ENCODE peak calls at places on chromosomes 5 and 9, in four cellular contexts. G is GM10248; A is stimulated activated CD4-positive, alpha-beta T cell treated with anti-CD3 and anti-CD28 coated beads, Interleukin-4, amount 100 ng/mL, for 48 hours; B is AG10803. P is an unnamed sample.

GRCh38 chr5:76329346-76329745 is 73.7 kb upstream of the IQGAP2 start:
- DNase-seq in A (no peak), G (no peak), B (no peak), P (no peak)

GRCh38 chr9:96168882-96169281 is 133.1 kb downstream of the HSD17B3 start:
- DNase-seq in G (no peak), B (no peak), A (no peak), P (no peak)

GRCh38 chr9:80881946-80882345 is 807.4 kb downstream of the TLE1 start:
- DNase-seq in A (no peak), B (no peak), G (no peak), P (no peak)

GRCh38 chr5:31537856-31538255 is 5.8 kb downstream of the C5orf22 start:
- DNase-seq in A (no peak), B (peak), G (no peak), P (no peak)

GRCh38 chr9:116101516-116101915 is 52.1 kb upstream of the PAPPA start:
- DNase-seq in G (no peak), A (no peak), B (peak), P (no peak)

GRCh38 chr5:138461343-138462125 is 3.7 kb upstream of the EGR1 start:
- DNase-seq in B (peak), A (no peak), G (no peak), P (no peak)

GRCh38 chr9:110782701-110783100 is 114.1 kb downstream of the MUSK start:
- DNase-seq in G (no peak), A (no peak), B (no peak), P (no peak)

GRCh38 chr5:180599981-180600553 is 8.8 kb upstream of the SCGB3A1 start:
- DNase-seq in G (peak), A (no peak), B (no peak), P (no peak)

GRCh38 chr5:142906863-142907671 is 136.9 kb downstream of the ARHGAP26 start:
- DNase-seq in G (no peak), B (peak), A (no peak), P (no peak)

GRCh38 chr9:5375091-5375490 is 35.4 kb upstream of the RLN1 start:
- DNase-seq in A (peak), G (peak), B (no peak), P (peak)

P was measured in activated T-cell treated with anti-CD3 and anti-CD28 coated beads for 48 hours.